ENCODE peak calls at places on chromosomes 1 and 21, in nine cellular contexts. C is tibial nerve, K is A549, Q is breast epithelium, D is heart left ventricle, S is endothelial cell of umbilical vein, M is adrenal gland, F is K562, Y is ovary. I is an unnamed sample.

GRCh38 chr1:230800891-230801290 is 53.7 kb downstream of the CAPN9 start:
- DNase-seq in C (no peak), K (no peak), Q (no peak), D (no peak), S (no peak), M (no peak), F (no peak), Y (no peak), I (no peak)

GRCh38 chr1:71031426-71031825 is 16.2 kb downstream of the PTGER3 start:
- DNase-seq in C (no peak), K (no peak), Q (no peak), D (no peak), S (no peak), M (no peak), F (no peak), Y (no peak), I (no peak)

GRCh38 chr1:213399695-213400094 is 348.7 kb downstream of the RPS6KC1 start:
- DNase-seq in C (no peak), K (no peak), Q (peak), D (peak), S (no peak), M (no peak), F (no peak), Y (no peak), I (no peak)

GRCh38 chr1:37151789-37152188 is 117.5 kb upstream of the GRIK3 start:
- DNase-seq in C (no peak), K (no peak), Q (no peak), D (no peak), S (no peak), M (no peak), F (no peak), Y (no peak), I (no peak)

GRCh38 chr21:16534408-16535099 is 804.8 kb downstream of the USP25 start:
- DNase-seq in C (peak), K (peak), Q (peak), D (peak), S (peak), M (peak), F (no peak), Y (peak), I (no peak)

GRCh38 chr1:219367496-219367895 is 193.8 kb downstream of the LYPLAL1 start:
- DNase-seq in C (no peak), K (no peak), Q (no peak), D (no peak), S (no peak), M (no peak), F (no peak), Y (no peak), I (no peak)

GRCh38 chr21:45459171-45460010 is 54.4 kb downstream of the COL18A1 start:
- DNase-seq in C (no peak), K (no peak), Q (no peak), D (no peak), S (no peak), M (no peak), F (no peak), Y (peak), I (no peak)

GRCh38 chr1:15956150-15956549 is 19.8 kb downstream of the ZBTB17 start:
- DNase-seq in C (no peak), K (no peak), Q (no peak), D (no peak), S (no peak), M (no peak), F (no peak), Y (no peak), I (no peak)

GRCh38 chr1:145855426-145855948 is 3.4 kb downstream of the PIAS3 start:
- DNase-seq in C (no peak), K (no peak), Q (no peak), D (no peak), S (no peak), M (no peak), F (no peak), Y (no peak), I (no peak)

GRCh38 chr1:71236503-71236902 is 155.7 kb upstream of the ZRANB2 start:
- DNase-seq in C (no peak), K (no peak), Q (no peak), D (no peak), S (no peak), M (no peak), F (no peak), Y (no peak), I (no peak)

GRCh38 chr1:232551281-232551835 is 78.6 kb downstream of the SIPA1L2 start:
- DNase-seq in C (no peak), K (no peak), Q (no peak), D (no peak), S (no peak), M (no peak), F (no peak), Y (no peak), I (no peak)

GRCh38 chr1:21956720-21957552 is 19.8 kb upstream of the HSPG2 start:
- DNase-seq in C (no peak), K (no peak), Q (peak), D (peak), S (peak), M (peak), F (peak), Y (no peak), I (peak)

GRCh38 chr21:46297311-46298082 is 11.4 kb downstream of the YBEY start:
- DNase-seq in C (no peak), K (no peak), Q (no peak), D (peak), S (peak), M (no peak), F (no peak), Y (peak), I (no peak)

GRCh38 chr1:228158151-228158571 is 7.4 kb upstream of the IBA57 start:
- DNase-seq in C (no peak), K (no peak), Q (no peak), D (no peak), S (no peak), M (peak), F (no peak), Y (peak), I (no peak)

GRCh38 chr1:24749886-24750285 is 4.6 kb downstream of the CLIC4 start:
- DNase-seq in C (no peak), K (no peak), Q (no peak), D (no peak), S (no peak), M (no peak), F (no peak), Y (no peak), I (no peak)
- H3K4me3 ChIP-seq in C (no peak), K (no peak), Q (no peak), D (no peak), S (no peak), M (no peak), F (no peak), Y (no peak), I (no peak)

GRCh38 chr1:91244737-91245136 is 159.9 kb downstream of the HFM1 start:
- DNase-seq in C (no peak), K (no peak), Q (no peak), D (no peak), S (no peak), M (no peak), F (no peak), Y (no peak), I (no peak)
- TF ChIP-seq CTCF in C (no peak), K (no peak), Q (no peak), D (no peak), S (no peak), M (no peak), F (no peak), Y (no peak), I (no peak)

DNA sequence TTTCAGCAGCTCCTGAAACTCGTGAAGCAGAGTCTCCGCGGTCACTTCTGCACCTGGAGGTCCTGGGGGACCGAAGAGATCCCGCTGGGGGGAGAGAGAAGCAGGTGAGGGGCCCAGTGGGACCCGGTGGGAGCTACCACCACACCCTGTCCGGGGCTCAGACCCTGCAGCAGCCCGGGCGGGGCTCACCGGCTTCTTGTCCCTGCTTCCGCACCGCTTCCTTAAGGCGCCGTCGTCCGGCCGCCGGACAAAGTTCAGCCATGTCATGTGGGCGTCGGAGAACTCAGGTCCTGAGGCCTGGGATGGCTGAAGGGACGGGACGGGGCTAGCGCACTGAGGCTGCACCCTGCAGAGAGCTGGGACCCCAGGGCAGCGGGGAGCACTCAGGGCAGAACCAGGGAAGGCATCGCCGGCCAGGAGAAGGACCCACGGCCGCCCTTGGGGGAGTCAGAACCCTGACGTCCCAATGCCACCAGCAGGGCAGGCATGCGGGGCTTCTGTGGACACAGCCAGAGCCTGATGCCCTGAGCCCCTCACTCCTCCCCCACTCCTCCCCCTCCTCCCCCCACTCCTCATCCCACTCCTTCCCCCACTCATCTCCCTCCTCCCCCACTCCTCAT is 2.2 kb downstream of the C1QTNF12 start:
- DNase-seq in C (no peak), K (no peak), Q (no peak), D (no peak), S (no peak), M (no peak), F (peak), Y (no peak), I (peak)
- TF ChIP-seq POLR2A in C (no peak), K (no peak), Q (no peak), D (no peak), S (no peak), M (no peak), F (no peak), Y (no peak), I (peak)

DNA sequence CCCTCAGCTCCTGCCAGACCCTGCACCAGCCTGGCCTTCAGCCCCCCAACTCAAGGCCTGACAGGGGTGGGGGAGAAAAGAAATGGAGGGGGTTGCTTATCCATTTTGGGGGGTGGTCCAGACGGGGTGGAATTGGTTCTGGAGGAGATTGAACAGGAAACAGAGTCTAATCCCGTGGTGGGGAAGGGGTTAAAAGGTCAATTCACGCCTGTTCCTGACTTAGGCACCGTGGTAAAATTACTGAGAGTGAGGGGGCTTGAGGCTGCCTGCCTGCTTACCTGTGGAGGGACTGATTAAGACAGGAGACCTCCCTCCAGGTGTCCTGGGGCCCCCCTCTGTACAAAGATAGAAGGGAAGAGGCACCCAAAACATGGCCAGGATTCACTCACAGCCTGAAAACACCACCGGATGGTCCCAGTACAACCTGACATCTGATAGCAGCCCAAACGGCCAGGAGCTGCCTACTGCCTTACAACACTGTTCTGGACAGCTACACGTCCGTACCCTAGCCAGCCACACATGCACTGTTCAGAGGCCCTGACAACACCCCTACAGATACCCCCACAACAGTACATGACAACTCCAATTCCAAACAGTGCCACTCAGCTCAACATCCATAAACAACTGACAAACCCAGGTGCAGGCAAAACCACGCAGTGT is 31.8 kb downstream of the AHDC1 start:
- DNase-seq in C (no peak), K (no peak), Q (no peak), D (no peak), S (no peak), M (no peak), F (peak), Y (no peak), I (no peak)
- H3K4me3 ChIP-seq in C (no peak), K (no peak), Q (no peak), D (no peak), S (no peak), M (no peak), F (no peak), Y (peak), I (no peak)